ENCODE peak calls at places on chromosome X, in eight cellular contexts. W is cardiac muscle cell, Q is ovary, L is fibroblast of lung, F is AG09309, C is GM23338, U is BJ, G is choroid plexus epithelial cell. K is an unnamed sample.

GRCh38 chrX:135384161-135384836 is 37.4 kb upstream of the SMIM10L2A start:
- DNase-seq in W (no peak), Q (no peak), L (no peak), F (no peak), C (peak), U (no peak), G (no peak), K (no peak)

GRCh38 chrX:45347877-45348675 is 147.4 kb upstream of the DIPK2B start:
- DNase-seq in W (no peak), Q (no peak), L (no peak), F (no peak), C (no peak), U (no peak), G (peak), K (no peak)

GRCh38 chrX:15158736-15159406 is 111.0 kb downstream of the ASB9 start:
- DNase-seq in W (no peak), Q (no peak), L (no peak), F (no peak), C (no peak), U (no peak), G (no peak), K (no peak)

GRCh38 chrX:21975827-21976226 is 35.3 kb downstream of the SMS start:
- DNase-seq in W (no peak), Q (no peak), L (peak), F (peak), C (peak), U (no peak), G (peak), K (peak)

GRCh38 chrX:71941771-71942170 is 31.1 kb downstream of the NHSL2 start:
- DNase-seq in W (peak), Q (peak), L (peak), F (no peak), C (no peak), U (no peak), G (peak), K (peak)

GRCh38 chrX:17987783-17988182 is 126.7 kb upstream of the RAI2 start:
- DNase-seq in W (no peak), Q (no peak), L (no peak), F (no peak), C (no peak), U (no peak), G (no peak), K (no peak)

GRCh38 chrX:71989768-71990167 is 79.1 kb downstream of the NHSL2 start:
- DNase-seq in W (no peak), Q (no peak), L (peak), F (peak), C (no peak), U (no peak), G (no peak), K (peak)

GRCh38 chrX:49228185-49228584 is 5.0 kb downstream of the CACNA1F start:
- DNase-seq in W (no peak), Q (no peak), L (no peak), F (no peak), C (peak), U (no peak), G (no peak), K (no peak)

GRCh38 chrX:22748093-22748999 is 251.4 kb upstream of the DDX53 start:
- DNase-seq in W (peak), Q (peak), L (peak), F (peak), C (peak), U (no peak), G (peak), K (peak)

GRCh38 chrX:40964008-40964407 is 121.2 kb upstream of the USP9X start:
- DNase-seq in W (no peak), Q (no peak), L (no peak), F (no peak), C (no peak), U (no peak), G (no peak), K (no peak)

GRCh38 chrX:28773807-28774206 is 186.6 kb downstream of the IL1RAPL1 start:
- DNase-seq in W (no peak), Q (no peak), L (no peak), F (no peak), C (no peak), U (no peak), G (no peak), K (no peak)

GRCh38 chrX:16772460-16772859 is 13.8 kb upstream of the TXLNG start:
- DNase-seq in W (no peak), Q (no peak), L (no peak), F (no peak), C (peak), U (no peak), G (peak), K (no peak)

GRCh38 chrX:37347420-37347819 is 1.7 kb upstream of the PRRG1 start:
- DNase-seq in W (no peak), Q (no peak), L (peak), F (peak), C (peak), U (no peak), G (peak), K (peak)

GRCh38 chrX:30887721-30888120 is 1.3 kb downstream of the TAB3 start:
- DNase-seq in W (no peak), Q (no peak), L (no peak), F (no peak), C (no peak), U (no peak), G (no peak), K (no peak)

GRCh38 chrX:154840856-154841255 is 6.4 kb upstream of the SMIM9 start:
- DNase-seq in W (peak), Q (no peak), L (peak), F (peak), C (peak), U (peak), G (peak), K (peak)

GRCh38 chrX:20531667-20532066 is 265.0 kb upstream of the RPS6KA3 start:
- DNase-seq in W (no peak), Q (no peak), L (peak), F (peak), C (no peak), U (no peak), G (peak), K (no peak)

GRCh38 chrX:15675490-15675921 is 10.9 kb upstream of the CLTRN start:
- DNase-seq in W (peak), Q (peak), L (no peak), F (peak), C (peak), U (no peak), G (peak), K (no peak)

GRCh38 chrX:6701085-6701484 is 166.2 kb upstream of the VCX3A start:
- DNase-seq in W (no peak), Q (no peak), L (no peak), F (no peak), C (no peak), U (no peak), G (no peak), K (no peak)

GRCh38 chrX:70262952-70263567 is 3.1 kb upstream of the P2RY4 start:
- DNase-seq in W (peak), Q (peak), L (peak), F (no peak), C (peak), U (no peak), G (peak), K (peak)
- TF ChIP-seq CTCF in W (peak), Q (no peak), L (peak), F (peak), C (peak), U (peak), G (peak), K (peak)

GRCh38 chrX:24646745-24647182 is 383 bp downstream of the PCYT1B start:
- DNase-seq in W (peak), Q (no peak), L (peak), F (no peak), C (peak), U (no peak), G (peak), K (peak)
- H3K4me3 ChIP-seq in W (peak), Q (peak), L (peak), F (no peak), C (peak), U (no peak), G (peak), K (no peak)

GRCh38 chrX:13764284-13764683 is 29.7 kb downstream of the OFD1 start:
- DNase-seq in W (no peak), Q (no peak), L (no peak), F (no peak), C (no peak), U (no peak), G (no peak), K (no peak)

GRCh38 chrX:13763489-13763888 is 28.9 kb downstream of the OFD1 start:
- DNase-seq in W (no peak), Q (no peak), L (peak), F (no peak), C (peak), U (no peak), G (no peak), K (no peak)

GRCh38 chrX:13762015-13762414 is 27.5 kb downstream of the OFD1 start:
- DNase-seq in W (no peak), Q (no peak), L (no peak), F (no peak), C (peak), U (no peak), G (no peak), K (no peak)

GRCh38 chrX:13761606-13762005 is 27.1 kb downstream of the OFD1 start:
- DNase-seq in W (no peak), Q (no peak), L (peak), F (no peak), C (peak), U (no peak), G (peak), K (peak)

GRCh38 chrX:13764765-13765164 is 30.2 kb downstream of the OFD1 start:
- DNase-seq in W (peak), Q (no peak), L (peak), F (no peak), C (peak), U (no peak), G (peak), K (no peak)
- TF ChIP-seq CTCF in W (peak), Q (no peak), L (no peak), F (no peak), C (peak), U (no peak), G (peak), K (peak)

DNA sequence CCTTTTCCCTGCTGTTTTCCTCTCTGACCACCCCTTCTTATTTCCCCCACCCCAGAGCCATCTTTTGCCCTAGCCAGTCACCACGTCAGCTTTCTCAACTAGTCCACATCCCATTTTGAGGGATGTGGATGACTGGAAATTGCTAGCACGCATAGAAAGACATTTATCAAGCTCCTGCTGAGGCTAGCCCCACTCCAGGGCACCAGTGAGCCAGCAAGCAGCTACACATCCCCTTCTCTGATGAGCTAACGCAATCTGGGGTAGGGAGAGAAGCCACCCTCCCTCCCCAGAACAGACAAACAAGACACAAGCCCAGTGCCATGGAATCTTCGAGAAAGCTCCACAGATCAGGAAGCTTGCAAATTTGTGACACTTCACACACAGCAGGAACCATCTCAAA is 1.2 kb downstream of the GABRE start:
- DNase-seq in W (no peak), Q (no peak), L (no peak), F (no peak), C (no peak), U (no peak), G (no peak), K (no peak)
- H3K4me3 ChIP-seq in W (no peak), Q (no peak), L (peak), F (peak), C (peak), U (peak), G (peak), K (peak)

K was measured in cardiac fibroblast.